ENCODE peak calls at places on chromosomes 3 and 15, in eight cellular contexts. X, G, L, U, B, O, Z and J are unnamed samples.

GRCh38 chr3:138082085-138082991 is 33.1 kb downstream of the DZIP1L start:
- DNase-seq in X (no peak), G (no peak), L (no peak), U (peak), B (peak), O (peak), Z (no peak), J (no peak)

GRCh38 chr3:112699436-112699978 is 58.6 kb upstream of the CCDC80 start:
- DNase-seq in X (no peak), G (no peak), L (no peak), U (peak), B (peak), O (peak), Z (no peak), J (no peak)

GRCh38 chr15:46304320-46304719 is 669.5 kb downstream of the SQOR start:
- DNase-seq in X (no peak), G (no peak), L (no peak), U (peak), B (no peak), O (no peak), Z (no peak), J (no peak)

GRCh38 chr3:123296836-123297626 is 95.3 kb downstream of the SEC22A start:
- DNase-seq in X (no peak), G (no peak), L (peak), U (no peak), B (no peak), O (no peak), Z (no peak), J (no peak)

GRCh38 chr15:69996321-69996720 is 101.4 kb downstream of the TLE3 start:
- DNase-seq in X (peak), G (no peak), L (no peak), U (no peak), B (no peak), O (no peak), Z (peak), J (no peak)

GRCh38 chr15:75864213-75865059 is 21.2 kb downstream of the UBE2Q2 start:
- DNase-seq in X (no peak), G (no peak), L (no peak), U (no peak), B (no peak), O (no peak), Z (no peak), J (no peak)

GRCh38 chr15:41561777-41562145 is 2.7 kb downstream of the TYRO3 start:
- DNase-seq in X (no peak), G (no peak), L (no peak), U (no peak), B (no peak), O (no peak), Z (no peak), J (no peak)

GRCh38 chr3:54506603-54507002 is 384.3 kb downstream of the CACNA2D3 start:
- DNase-seq in X (no peak), G (no peak), L (no peak), U (no peak), B (no peak), O (no peak), Z (no peak), J (no peak)

GRCh38 chr3:171842864-171843511 is at the start of gene TMEM212:
- DNase-seq in X (no peak), G (no peak), L (no peak), U (peak), B (peak), O (no peak), Z (no peak), J (no peak)